ENCODE peak calls at places on chromosomes 7 and 10, in seven cellular contexts. C, Q, X, I, O, V and B are unnamed samples.

GRCh38 chr10:52541082-52541481 is 227.0 kb downstream of the DKK1 start:
- DNase-seq in C (no peak), V (no peak), X (no peak), O (no peak), I (peak), Q (no peak), B (peak)

GRCh38 chr10:45418859-45419672 is 45.0 kb downstream of the ALOX5 start:
- DNase-seq in C (peak), O (peak), I (peak), X (peak), Q (peak), V (peak), B (peak)

GRCh38 chr10:3852147-3852904 is 67.3 kb upstream of the KLF6 start:
- DNase-seq in Q (peak), C (peak), X (peak), V (peak), O (peak), I (peak), B (peak)

GRCh38 chr7:2613113-2613925 is 18.5 kb upstream of the TTYH3 start:
- DNase-seq in C (no peak), O (no peak), V (no peak), X (no peak), I (no peak), Q (no peak), B (no peak)

GRCh38 chr10:51867956-51868355 is 168.6 kb upstream of the CSTF2T start:
- DNase-seq in X (peak), I (peak), O (no peak), Q (no peak), C (no peak), V (no peak), B (peak)

GRCh38 chr10:76723781-76724336 is 913.7 kb downstream of the KCNMA1 start:
- DNase-seq in X (no peak), Q (no peak), O (no peak), V (no peak), I (no peak), C (no peak), B (no peak)

GRCh38 chr10:33279791-33280190 is 54.7 kb downstream of the NRP1 start:
- DNase-seq in I (peak), X (no peak), V (no peak), O (no peak), C (no peak), Q (no peak), B (peak)

GRCh38 chr10:46225597-46225996 is 61.2 kb upstream of the ANTXRL start:
- DNase-seq in I (no peak), V (peak), X (no peak), O (no peak), Q (no peak), C (no peak), B (no peak)

GRCh38 chr10:12459776-12460175 is 110.4 kb downstream of the CAMK1D start:
- DNase-seq in Q (no peak), V (no peak), C (no peak), I (no peak), O (peak), X (no peak), B (no peak)

GRCh38 chr7:137882261-137882668 is 35.5 kb upstream of the DGKI start:
- DNase-seq in Q (no peak), V (no peak), X (peak), I (peak), C (no peak), O (no peak), B (peak)

GRCh38 chr7:362416-363096 is 72.6 kb downstream of the FOXL3 start:
- DNase-seq in C (no peak), V (peak), X (no peak), Q (peak), I (peak), O (no peak), B (peak)

GRCh38 chr10:103668351-103669242 is 175.1 kb downstream of the NEURL1 start:
- DNase-seq in O (no peak), V (peak), C (no peak), X (peak), Q (peak), I (peak), B (peak)
- H3K4me3 ChIP-seq in O (no peak), V (no peak), C (no peak), X (peak), Q (no peak), I (peak), B (peak)

GRCh38 chr7:71131256-71131752 is 640 bp upstream of the GALNT17 start:
- DNase-seq in Q (peak), C (no peak), I (no peak), O (peak), X (peak), V (peak), B (no peak)
- TF ChIP-seq CTCF in Q (no peak), C (no peak), I (no peak), O (no peak), X (no peak), V (no peak), B (no peak)

GRCh38 chr10:63267414-63268138 is 134.4 kb downstream of the NRBF2 start:
- DNase-seq in V (no peak), O (no peak), X (peak), C (no peak), Q (peak), I (peak), B (peak)

GRCh38 chr10:63268139-63268797 is 135.1 kb downstream of the NRBF2 start:
- DNase-seq in C (no peak), Q (no peak), I (peak), O (no peak), V (no peak), X (peak), B (peak)

GRCh38 chr10:63264852-63265617 is 131.9 kb downstream of the NRBF2 start:
- DNase-seq in I (peak), O (no peak), C (no peak), V (no peak), X (peak), Q (peak), B (peak)

GRCh38 chr10:63266337-63267327 is 133.5 kb downstream of the NRBF2 start:
- DNase-seq in O (no peak), Q (no peak), X (no peak), V (no peak), C (no peak), I (peak), B (no peak)

GRCh38 chr10:63265646-63266207 is 132.6 kb downstream of the NRBF2 start:
- DNase-seq in X (no peak), Q (no peak), O (no peak), C (no peak), I (no peak), V (no peak), B (no peak)
- H3K4me3 ChIP-seq in X (peak), Q (peak), O (peak), C (peak), I (peak), V (peak), B (peak)

GRCh38 chr10:84214046-84214572 is 11.2 kb downstream of the LRIT2 start:
- DNase-seq in C (no peak), Q (no peak), O (no peak), X (no peak), I (no peak), V (no peak), B (no peak)
- TF ChIP-seq CTCF in C (no peak), Q (no peak), O (no peak), X (no peak), I (no peak), V (no peak), B (no peak)

GRCh38 chr7:36128448-36129047 is 24.5 kb upstream of the EEPD1 start:
- DNase-seq in I (peak), V (no peak), Q (peak), X (peak), C (no peak), O (peak), B (peak)
- H3K4me3 ChIP-seq in I (peak), V (no peak), Q (no peak), X (no peak), C (no peak), O (no peak), B (no peak)

GRCh38 chr10:101038486-101038885 is 7.5 kb downstream of the SFXN3 start:
- DNase-seq in C (no peak), X (no peak), I (no peak), V (peak), Q (no peak), O (no peak), B (no peak)
- TF ChIP-seq CTCF in C (no peak), X (no peak), I (no peak), V (no peak), Q (no peak), O (no peak), B (no peak)

GRCh38 chr10:8059191-8059936 is 4.9 kb downstream of the GATA3 start:
- DNase-seq in O (no peak), I (no peak), C (no peak), Q (no peak), X (no peak), V (no peak), B (no peak)
- H3K4me3 ChIP-seq in O (no peak), I (no peak), C (no peak), Q (no peak), X (no peak), V (no peak), B (no peak)

GRCh38 chr10:133267829-133268228 is 8.8 kb downstream of the ADAM8 start:
- DNase-seq in X (no peak), Q (no peak), V (peak), I (no peak), C (no peak), O (no peak), B (no peak)

GRCh38 chr10:133267293-133267692 is 9.4 kb downstream of the ADAM8 start:
- DNase-seq in I (no peak), O (no peak), Q (no peak), C (no peak), V (no peak), X (no peak), B (no peak)

GRCh38 chr10:133264455-133264854 is 12.2 kb downstream of the ADAM8 start:
- DNase-seq in V (no peak), X (no peak), I (no peak), C (no peak), O (no peak), Q (peak), B (no peak)

GRCh38 chr10:133268532-133268931 is 8.1 kb downstream of the ADAM8 start:
- DNase-seq in V (no peak), O (no peak), I (no peak), Q (no peak), C (no peak), X (no peak), B (no peak)

DNA sequence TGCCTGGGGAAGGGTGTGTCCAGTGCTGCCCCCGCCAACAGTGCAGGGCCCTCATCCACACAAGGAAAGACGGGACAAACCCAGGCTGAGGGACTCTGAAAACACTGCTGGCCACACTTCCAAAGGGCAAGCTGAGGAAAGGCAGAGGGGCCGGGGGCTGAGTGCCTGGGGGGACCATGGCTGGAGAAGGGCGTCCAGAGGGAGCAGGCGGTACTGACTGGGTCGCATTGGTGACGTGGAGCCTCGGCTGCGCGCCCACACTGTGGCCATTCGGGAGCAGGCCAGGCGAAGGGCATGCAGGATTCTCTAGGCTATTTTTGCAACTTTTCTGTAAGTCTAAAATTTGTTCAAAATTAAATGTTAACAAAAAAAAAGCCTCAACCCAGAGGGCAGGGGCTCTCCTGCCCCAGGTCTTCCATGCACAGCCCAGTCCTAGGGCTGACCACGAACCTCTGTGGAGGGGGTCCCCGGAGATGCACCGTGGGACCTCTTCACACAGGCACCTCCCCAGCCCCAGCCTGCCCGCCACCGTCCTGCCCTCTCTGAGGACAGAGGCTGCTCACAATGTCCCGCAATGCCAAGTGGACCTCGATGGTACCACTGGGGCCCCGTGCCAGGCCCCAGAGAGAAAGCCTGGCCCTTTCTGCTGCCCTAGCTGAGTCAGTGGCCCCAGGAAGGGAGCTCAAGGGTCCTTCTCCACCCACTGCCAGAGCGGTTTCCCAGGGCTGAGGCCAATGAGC is 10.4 kb downstream of the ADAM8 start:
- DNase-seq in I (no peak), Q (no peak), V (no peak), C (no peak), X (no peak), O (no peak), B (no peak)
- TF ChIP-seq CTCF in I (no peak), Q (no peak), V (no peak), C (no peak), X (no peak), O (no peak), B (no peak)